ENCODE peak calls at places on chromosome 5, in five cellular contexts. N, A, R, D and K are unnamed samples.

GRCh38 chr5:74499236-74499635 is 141.3 kb downstream of the ENC1 start:
- DNase-seq in N (no peak), A (no peak), R (no peak), D (peak; percentile 15), K (no peak)

GRCh38 chr5:27241564-27242257 is 203.3 kb upstream of the CDH9 start:
- DNase-seq in N (peak; percentile 95), A (no peak), R (peak; percentile 98), D (no peak), K (peak; percentile 78)

GRCh38 chr5:17289681-17290619 is 72.5 kb downstream of the BASP1 start:
- DNase-seq in N (no peak), A (no peak), R (no peak), D (no peak), K (no peak)

GRCh38 chr5:147417133-147417813 is 92.6 kb downstream of the DPYSL3 start:
- DNase-seq in N (peak; percentile 35), A (no peak), R (peak; percentile 98), D (no peak), K (no peak)

GRCh38 chr5:176806137-176806536 is 4.2 kb upstream of the UNC5A start:
- DNase-seq in N (no peak), A (peak; percentile 52), R (peak; percentile 10), D (no peak), K (no peak)

GRCh38 chr5:118326496-118327045 is 661.8 kb downstream of the DTWD2 start:
- DNase-seq in N (no peak), A (no peak), R (peak; percentile 43), D (no peak), K (no peak)

GRCh38 chr5:174186096-174186495 is 140.6 kb downstream of the NSG2 start:
- DNase-seq in N (no peak), A (no peak), R (no peak), D (no peak), K (no peak)

GRCh38 chr5:176388003-176388340 is 426 bp downstream of the NOP16 start:
- DNase-seq in N (peak; percentile 27), A (peak; percentile 69), R (no peak), D (peak; percentile 31), K (no peak)

GRCh38 chr5:152178350-152178699 is 226.8 kb downstream of the NMUR2 start:
- DNase-seq in N (no peak), A (no peak), R (no peak), D (no peak), K (no peak)

GRCh38 chr5:57651127-57651526 is 168.5 kb upstream of the ACTBL2 start:
- DNase-seq in N (no peak), A (no peak), R (no peak), D (no peak), K (no peak)

GRCh38 chr5:166166071-166166470 is 2125.4 kb upstream of the WWC1 start:
- DNase-seq in N (no peak), A (peak; percentile 5), R (no peak), D (no peak), K (no peak)

GRCh38 chr5:81078930-81079329 is 118.8 kb downstream of the RASGRF2 start:
- DNase-seq in N (no peak), A (no peak), R (no peak), D (no peak), K (no peak)

GRCh38 chr5:167947312-167947711 is 344.1 kb upstream of the WWC1 start:
- DNase-seq in N (no peak), A (no peak), R (peak; percentile 39), D (no peak), K (no peak)

GRCh38 chr5:91101777-91102379 is 281.2 kb downstream of the ARRDC3 start:
- DNase-seq in N (peak; percentile 61), A (peak; percentile 91), R (peak; percentile 90), D (peak; percentile 64), K (peak; percentile 17)

GRCh38 chr5:157949520-157949919 is 90.6 kb upstream of the CLINT1 start:
- DNase-seq in N (no peak), A (no peak), R (no peak), D (peak; percentile 5), K (no peak)

GRCh38 chr5:112862085-112862484 is 998 bp downstream of the SRP19 start:
- DNase-seq in N (peak; percentile 14), A (peak; percentile 27), R (no peak), D (peak; percentile 20), K (no peak)

GRCh38 chr5:74073257-74073656 is 447.3 kb downstream of the ARHGEF28 start:
- DNase-seq in N (no peak), A (no peak), R (no peak), D (no peak), K (no peak)

GRCh38 chr5:111820072-111820471 is 63.1 kb upstream of the NREP start:
- DNase-seq in N (no peak), A (no peak), R (peak; percentile 20), D (peak; percentile 11), K (no peak)

GRCh38 chr5:136717917-136718316 is 352.6 kb upstream of the TRPC7 start:
- DNase-seq in N (no peak), A (peak; percentile 28), R (no peak), D (no peak), K (no peak)

GRCh38 chr5:36482812-36483211 is 123.6 kb upstream of the SLC1A3 start:
- DNase-seq in N (no peak), A (no peak), R (no peak), D (no peak), K (no peak)

GRCh38 chr5:56409331-56410190 is 176.4 kb upstream of the ANKRD55 start:
- DNase-seq in N (peak; percentile 37), A (no peak), R (peak; percentile 67), D (no peak), K (no peak)

GRCh38 chr5:43041131-43041668 is 1.1 kb upstream of the ANXA2R start:
- DNase-seq in N (no peak), A (no peak), R (no peak), D (no peak), K (no peak)

GRCh38 chr5:98309785-98310566 is 463.5 kb upstream of the RGMB start:
- DNase-seq in N (peak; percentile 99), A (peak; percentile 68), R (peak; percentile 90), D (peak; percentile 13), K (peak; percentile 77)

GRCh38 chr5:104859437-104859836 is 1296.8 kb upstream of the NUDT12 start:
- DNase-seq in N (no peak), A (no peak), R (peak; percentile 63), D (no peak), K (no peak)

GRCh38 chr5:14342306-14342705 is 199.2 kb downstream of the TRIO start:
- DNase-seq in N (no peak), A (no peak), R (peak; percentile 31), D (no peak), K (no peak)

GRCh38 chr5:148619484-148619883 is 34.8 kb downstream of the HTR4 start:
- DNase-seq in N (no peak), A (no peak), R (no peak), D (no peak), K (no peak)

GRCh38 chr5:10457682-10458574 is 16.2 kb downstream of the ROPN1L start:
- DNase-seq in N (no peak), A (peak; percentile 23), R (no peak), D (no peak), K (no peak)

GRCh38 chr5:112036206-112036605 is 279.2 kb upstream of the NREP start:
- DNase-seq in N (peak; percentile 61), A (no peak), R (no peak), D (no peak), K (no peak)

GRCh38 chr5:74934949-74935751 is 69.0 kb upstream of the FAM169A start:
- DNase-seq in N (peak; percentile 59), A (peak; percentile 49), R (peak; percentile 52), D (peak; percentile 46), K (no peak)

GRCh38 chr5:144484124-144484897 is 313.6 kb downstream of the KCTD16 start:
- DNase-seq in N (peak; percentile 32), A (no peak), R (peak; percentile 48), D (no peak), K (no peak)

GRCh38 chr5:141875795-141876627 is 2.2 kb downstream of the PCDH1 start:
- DNase-seq in N (peak; percentile 64), A (peak; percentile 82), R (no peak), D (no peak), K (no peak)

GRCh38 chr5:168721354-168721753 is 142.2 kb upstream of the PANK3 start:
- DNase-seq in N (no peak), A (no peak), R (no peak), D (no peak), K (no peak)

GRCh38 chr5:154472871-154473580 is 5.0 kb downstream of the HAND1 start:
- DNase-seq in N (no peak), A (peak; percentile 80), R (no peak), D (no peak), K (no peak)
- H3K4me3 ChIP-seq in N (no peak overlapping the region), A (peak overlapping the region; percentile 63), R (no peak overlapping the region), D (no peak overlapping the region), K (no peak overlapping the region)

DNA sequence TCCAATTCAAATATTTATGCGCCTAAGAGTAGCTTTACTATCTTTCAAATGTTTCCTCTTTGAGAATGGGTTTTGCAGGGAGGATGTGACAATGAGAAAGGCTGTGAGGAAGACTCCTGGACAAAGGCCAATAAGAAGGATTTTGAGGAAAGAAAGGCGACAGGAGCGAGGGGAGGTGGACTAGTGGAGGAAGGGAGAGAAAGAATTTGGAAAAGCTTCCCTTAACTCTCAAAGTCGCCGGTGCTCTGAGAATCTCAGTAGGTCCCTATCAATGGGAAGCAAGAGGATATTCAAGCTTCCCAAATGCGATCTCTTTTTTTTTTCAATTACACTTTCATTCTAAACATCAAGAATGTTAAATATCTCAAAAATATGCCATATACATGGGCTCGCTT is 2.8 kb upstream of the CDC20B start:
- DNase-seq in N (no peak), A (peak; percentile 68), R (no peak), D (no peak), K (no peak)
- TF ChIP-seq EZH2 in N (no peak), A (no peak), R (no peak), D (no peak), K (no peak)

GRCh38 chr5:125477586-125477975 is 731.1 kb upstream of the ZNF608 start:
- DNase-seq in N (no peak), A (no peak), R (no peak), D (no peak), K (no peak)
- H3K4me2 ChIP-seq in N (peak overlapping the region; percentile 31), A (no peak overlapping the region), R (no peak overlapping the region), D (no peak overlapping the region), K (no peak overlapping the region)

GRCh38 chr5:18742830-18743229 is 1108.6 kb downstream of the TAF11L14 start:
- DNase-seq in N (no peak), A (no peak), R (no peak), D (no peak), K (no peak)

GRCh38 chr5:18745591-18745987 is 1111.3 kb downstream of the TAF11L14 start:
- DNase-seq in N (no peak), A (no peak), R (no peak), D (peak; percentile 0), K (no peak)

GRCh38 chr5:18744990-18745590 is 1110.8 kb downstream of the TAF11L14 start:
- DNase-seq in N (no peak), A (no peak), R (no peak), D (no peak), K (no peak)

GRCh38 chr5:18744441-18744840 is 1110.2 kb downstream of the TAF11L14 start:
- DNase-seq in N (no peak), A (no peak), R (no peak), D (no peak), K (no peak)

DNA sequence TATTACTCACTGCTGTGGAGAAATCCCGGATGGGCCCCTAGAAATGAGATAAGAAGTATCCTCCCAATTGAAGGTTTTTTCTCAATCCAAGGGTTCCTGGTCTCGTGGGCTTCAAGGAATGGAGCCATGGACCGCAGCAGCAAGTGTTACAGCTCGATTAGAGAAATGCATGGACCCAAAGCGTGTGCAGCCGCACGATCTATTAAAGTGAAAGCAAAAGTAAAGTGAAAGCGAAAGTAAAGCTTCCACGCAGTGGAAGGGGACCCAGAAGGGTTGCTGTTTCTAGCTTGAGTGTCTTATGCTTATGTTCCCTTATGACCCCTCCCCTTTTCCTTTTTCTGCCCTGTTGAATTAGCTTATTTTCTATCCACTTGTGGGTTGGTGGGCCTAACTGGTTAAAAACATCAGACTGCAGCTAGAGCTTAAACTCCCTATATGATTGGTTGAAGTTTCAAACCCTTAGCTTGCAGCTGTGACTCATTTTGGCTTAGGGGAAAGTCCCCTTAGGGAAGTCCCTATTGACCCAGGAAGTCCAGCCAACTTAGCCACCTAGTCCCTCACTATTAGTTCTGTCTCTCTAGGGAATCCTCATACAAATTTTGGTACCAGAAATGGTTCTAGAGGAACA is 1111.8 kb downstream of the TAF11L14 start:
- DNase-seq in N (peak; percentile 8), A (no peak), R (peak; percentile 2), D (peak; percentile 45), K (no peak)
- H3K4me3 ChIP-seq in N (no peak overlapping the region), A (no peak overlapping the region), R (peak overlapping the region; percentile 55), D (peak overlapping the region; percentile 89), K (no peak overlapping the region)